ENCODE peak calls at places on chromosome X, in seven cellular contexts. P, I, X, C, O, Z and F are unnamed samples.

GRCh38 chrX:103477496-103477895 is 41.8 kb downstream of the RAB40A start:
- DNase-seq in I (peak), C (no peak), Z (no peak), P (no peak), X (no peak), O (no peak), F (no peak)

GRCh38 chrX:23403849-23404248 is 69.2 kb downstream of the PTCHD1 start:
- DNase-seq in X (no peak), I (peak), P (no peak), O (no peak), Z (peak), C (no peak), F (no peak)

GRCh38 chrX:77493677-77494553 is 46.7 kb downstream of the FGF16 start:
- DNase-seq in C (no peak), P (no peak), X (no peak), I (peak), O (no peak), Z (peak), F (no peak)

GRCh38 chrX:27555514-27555913 is 34.6 kb upstream of the DCAF8L2 start:
- DNase-seq in O (no peak), C (peak), P (no peak), I (no peak), X (no peak), Z (peak), F (no peak)

GRCh38 chrX:39821011-39821708 is 276.6 kb downstream of the BCOR start:
- DNase-seq in O (peak), Z (peak), C (peak), I (peak), P (peak), X (no peak), F (no peak)

GRCh38 chrX:136168929-136169735 is 21.8 kb downstream of the FHL1 start:
- DNase-seq in Z (peak), I (peak), X (peak), P (no peak), O (no peak), C (peak), F (peak)

GRCh38 chrX:151030845-151031244 is 47.7 kb downstream of the HMGB3 start:
- DNase-seq in C (no peak), Z (no peak), X (no peak), P (no peak), I (no peak), O (no peak), F (no peak)

GRCh38 chrX:80412042-80412441 is 8.2 kb upstream of the TENT5D start:
- DNase-seq in I (no peak), C (no peak), P (no peak), O (no peak), Z (no peak), X (no peak), F (no peak)

GRCh38 chrX:38701073-38701472 is 100.2 kb upstream of the MID1IP1 start:
- DNase-seq in C (no peak), P (no peak), O (no peak), Z (no peak), X (no peak), I (no peak), F (no peak)

GRCh38 chrX:15269618-15270521 is at the start of gene ASB9:
- DNase-seq in I (peak), Z (peak), O (no peak), X (no peak), C (peak), P (no peak), F (no peak)

GRCh38 chrX:63506320-63506719 is 155.2 kb upstream of the SPIN4 start:
- DNase-seq in Z (no peak), O (no peak), I (peak), X (no peak), P (peak), C (peak), F (no peak)

GRCh38 chrX:49838374-49838773 is 9.3 kb downstream of the PAGE4 start:
- DNase-seq in C (peak), X (no peak), Z (peak), O (no peak), P (peak), I (peak), F (no peak)

GRCh38 chrX:105136786-105137185 is 83.7 kb downstream of the TEX13A start:
- DNase-seq in I (peak), C (peak), X (no peak), O (no peak), Z (no peak), P (no peak), F (no peak)

GRCh38 chrX:100417671-100418070 is 7.6 kb upstream of the PCDH19 start:
- DNase-seq in O (no peak), Z (no peak), X (no peak), I (no peak), P (no peak), C (no peak), F (no peak)

GRCh38 chrX:154779261-154779660 is 16.6 kb downstream of the DKC1 start:
- DNase-seq in O (no peak), C (no peak), X (no peak), I (peak), Z (no peak), P (no peak), F (no peak)

GRCh38 chrX:17859609-17860178 is 1.4 kb downstream of the RAI2 start:
- DNase-seq in I (no peak), P (no peak), C (no peak), X (no peak), O (no peak), Z (no peak), F (no peak)

GRCh38 chrX:154412468-154412867 is 1.1 kb downstream of the TAFAZZIN start:
- DNase-seq in C (no peak), X (no peak), P (peak), I (peak), Z (peak), O (peak), F (peak)

GRCh38 chrX:40145670-40146470 is 48.1 kb upstream of the BCOR start:
- DNase-seq in X (no peak), Z (no peak), C (no peak), P (peak), O (no peak), I (peak), F (no peak)

GRCh38 chrX:134908235-134908834 is 82.5 kb upstream of the SMIM10 start:
- DNase-seq in P (no peak), I (peak), C (no peak), O (no peak), Z (peak), X (no peak), F (no peak)

GRCh38 chrX:27086221-27086620 is 376.9 kb downstream of the PPP4R3C start:
- DNase-seq in X (no peak), I (no peak), Z (no peak), P (no peak), O (no peak), C (no peak), F (no peak)

GRCh38 chrX:150212672-150213480 is 150.2 kb upstream of the MAMLD1 start:
- DNase-seq in P (no peak), X (no peak), O (peak), C (no peak), Z (no peak), I (peak), F (no peak)

GRCh38 chrX:123167621-123168020 is 16.5 kb upstream of the GRIA3 start:
- DNase-seq in O (no peak), X (no peak), C (no peak), Z (no peak), I (peak), P (no peak), F (no peak)

GRCh38 chrX:102063445-102064074 is 61.9 kb upstream of the TCEAL2 start:
- DNase-seq in P (no peak), C (no peak), I (no peak), Z (no peak), O (no peak), X (no peak), F (no peak)

GRCh38 chrX:38561126-38561868 is at the start of gene TSPAN7:
- DNase-seq in X (no peak), O (peak), C (peak), I (peak), Z (peak), P (peak), F (peak)

GRCh38 chrX:133670394-133670793 is 255.1 kb upstream of the GPC4 start:
- DNase-seq in O (no peak), X (no peak), I (peak), Z (no peak), C (peak), P (peak), F (no peak)

GRCh38 chrX:40871385-40872082 is 136.2 kb upstream of the MED14 start:
- DNase-seq in C (no peak), I (peak), X (no peak), P (no peak), Z (no peak), O (no peak), F (no peak)

GRCh38 chrX:95427389-95427788 is 1257.3 kb upstream of the DIAPH2 start:
- DNase-seq in X (no peak), P (no peak), Z (no peak), O (no peak), I (peak), C (peak), F (no peak)

GRCh38 chrX:103615781-103616180 is 8.0 kb downstream of the TCEAL3 start:
- DNase-seq in Z (no peak), I (peak), X (no peak), P (no peak), O (no peak), C (no peak), F (no peak)

GRCh38 chrX:137194164-137194563 is 160.4 kb upstream of the GPR101 start:
- DNase-seq in P (peak), I (no peak), O (no peak), C (no peak), Z (peak), X (no peak), F (no peak)

DNA sequence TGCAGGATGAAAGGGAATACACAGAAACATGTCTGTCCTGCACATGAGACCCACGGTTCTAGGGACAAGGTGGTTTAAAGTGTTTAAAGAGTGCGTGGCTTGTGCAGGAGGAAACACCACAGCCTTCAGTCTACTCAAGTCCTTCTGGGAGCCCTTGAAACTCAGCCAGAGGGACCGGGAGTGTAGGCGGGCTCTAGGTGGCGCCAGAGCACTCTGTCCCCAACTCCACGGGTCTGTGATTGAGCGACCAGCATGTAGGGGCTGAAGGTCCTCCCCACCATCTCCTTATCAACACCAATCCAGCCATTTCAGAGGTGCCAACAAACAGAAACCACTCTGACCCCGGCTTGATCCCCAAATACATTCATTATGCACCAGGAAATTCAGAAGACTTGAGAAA is 82.0 kb upstream of the CLDN34 start:
- DNase-seq in Z (peak), X (no peak), C (peak), I (peak), O (peak), P (peak), F (peak)
- TF ChIP-seq CTCF in Z (peak), X (peak), C (peak), I (peak), O (peak), P (peak), F (peak)

GRCh38 chrX:119942831-119943184 is 743 bp downstream of the NKAP start:
- DNase-seq in P (no peak), I (no peak), C (peak), O (no peak), X (no peak), Z (no peak), F (no peak)

GRCh38 chrX:119943185-119943988 is at the start of gene NKAP:
- DNase-seq in X (peak), I (peak), Z (peak), O (peak), C (peak), P (peak), F (peak)

GRCh38 chrX:119945481-119945880 is 1.9 kb upstream of the NKAP start:
- DNase-seq in Z (no peak), X (no peak), P (no peak), O (no peak), I (no peak), C (no peak), F (no peak)

GRCh38 chrX:119954374-119954773 is 10.8 kb upstream of the NKAP start:
- DNase-seq in I (no peak), P (no peak), X (no peak), O (no peak), C (no peak), Z (no peak), F (no peak)

GRCh38 chrX:119948381-119948780 is 4.8 kb upstream of the NKAP start:
- DNase-seq in C (no peak), P (no peak), O (no peak), Z (no peak), I (no peak), X (no peak), F (no peak)
- TF ChIP-seq CTCF in C (no peak), P (no peak), O (no peak), Z (peak), I (no peak), X (no peak), F (no peak)

GRCh38 chrX:65985922-65986588 is 53.8 kb downstream of the VSIG4 start:
- DNase-seq in X (no peak), O (peak), P (peak), Z (no peak), C (peak), I (peak), F (no peak)
- TF ChIP-seq CTCF in X (peak), O (peak), P (peak), Z (peak), C (peak), I (peak), F (peak)

GRCh38 chrX:68944211-68944610 is 115.4 kb downstream of the EFNB1 start:
- DNase-seq in Z (no peak), O (peak), X (no peak), C (no peak), I (no peak), P (no peak), F (no peak)

GRCh38 chrX:68945603-68946228 is 116.9 kb downstream of the EFNB1 start:
- DNase-seq in X (no peak), P (no peak), C (peak), I (peak), Z (peak), O (peak), F (no peak)

GRCh38 chrX:68945081-68945602 is 116.3 kb downstream of the EFNB1 start:
- DNase-seq in Z (no peak), C (no peak), X (no peak), I (no peak), P (no peak), O (peak), F (no peak)

GRCh38 chrX:68942797-68943196 is 114.0 kb downstream of the EFNB1 start:
- DNase-seq in C (no peak), I (no peak), O (no peak), X (no peak), Z (no peak), P (no peak), F (no peak)

GRCh38 chrX:68947882-68948605 is 119.2 kb downstream of the EFNB1 start:
- DNase-seq in X (no peak), Z (peak), O (peak), P (no peak), C (no peak), I (peak), F (no peak)
- TF ChIP-seq CTCF in X (no peak), Z (peak), O (no peak), P (no peak), C (no peak), I (no peak), F (no peak)

GRCh38 chrX:72317139-72317538 is 11.4 kb upstream of the CITED1 start:
- DNase-seq in O (no peak), Z (no peak), P (no peak), I (no peak), C (no peak), X (no peak), F (no peak)

GRCh38 chrX:72316408-72317079 is 10.8 kb upstream of the CITED1 start:
- DNase-seq in Z (no peak), C (no peak), X (no peak), O (no peak), I (no peak), P (no peak), F (no peak)

GRCh38 chrX:72314242-72314641 is 8.5 kb upstream of the CITED1 start:
- DNase-seq in I (no peak), Z (no peak), X (no peak), C (no peak), O (no peak), P (no peak), F (no peak)

GRCh38 chrX:72313757-72314156 is 8.0 kb upstream of the CITED1 start:
- DNase-seq in O (no peak), Z (no peak), I (no peak), P (no peak), X (no peak), C (no peak), F (no peak)

GRCh38 chrX:72314881-72315280 is 9.2 kb upstream of the CITED1 start:
- DNase-seq in I (no peak), O (no peak), C (no peak), X (no peak), Z (no peak), P (no peak), F (no peak)
- TF ChIP-seq CTCF in I (no peak), O (no peak), C (no peak), X (no peak), Z (no peak), P (no peak), F (no peak)

DNA sequence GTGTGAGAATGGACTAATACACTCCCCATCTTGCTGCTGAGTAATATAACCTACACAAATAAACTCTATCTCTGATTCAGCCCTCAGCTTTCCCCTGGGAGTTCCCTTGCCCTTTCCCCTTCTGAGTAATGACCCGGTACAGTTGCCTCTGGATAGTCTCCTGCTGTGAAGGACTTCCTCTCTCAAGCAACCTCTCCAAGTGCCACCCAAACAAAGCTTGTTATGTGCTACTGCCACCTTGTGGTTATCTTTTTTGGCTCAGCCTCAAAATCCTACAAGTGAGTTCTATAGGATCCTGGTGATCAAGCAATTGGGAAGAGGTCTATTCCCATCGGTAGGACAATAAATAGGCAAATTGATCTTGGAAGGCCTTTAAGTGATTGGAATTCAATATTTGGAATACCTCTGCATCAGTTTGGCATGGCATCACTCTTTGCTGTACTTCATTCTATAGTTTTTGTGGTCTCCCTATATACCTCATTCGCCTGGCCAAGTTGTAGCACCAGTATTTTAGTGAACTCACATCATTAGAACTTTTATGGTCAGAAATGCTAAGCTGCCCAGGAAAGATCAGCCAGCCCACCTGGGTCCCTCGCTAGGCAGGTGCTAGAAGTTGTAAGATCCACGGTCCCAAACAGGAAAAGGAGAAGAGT is 40.1 kb downstream of the ZCCHC13 start:
- DNase-seq in C (peak), X (peak), P (peak), O (no peak), I (peak), Z (peak), F (peak)
- TF ChIP-seq CTCF in C (peak), X (peak), P (peak), O (peak), I (peak), Z (peak), F (peak)

DNA sequence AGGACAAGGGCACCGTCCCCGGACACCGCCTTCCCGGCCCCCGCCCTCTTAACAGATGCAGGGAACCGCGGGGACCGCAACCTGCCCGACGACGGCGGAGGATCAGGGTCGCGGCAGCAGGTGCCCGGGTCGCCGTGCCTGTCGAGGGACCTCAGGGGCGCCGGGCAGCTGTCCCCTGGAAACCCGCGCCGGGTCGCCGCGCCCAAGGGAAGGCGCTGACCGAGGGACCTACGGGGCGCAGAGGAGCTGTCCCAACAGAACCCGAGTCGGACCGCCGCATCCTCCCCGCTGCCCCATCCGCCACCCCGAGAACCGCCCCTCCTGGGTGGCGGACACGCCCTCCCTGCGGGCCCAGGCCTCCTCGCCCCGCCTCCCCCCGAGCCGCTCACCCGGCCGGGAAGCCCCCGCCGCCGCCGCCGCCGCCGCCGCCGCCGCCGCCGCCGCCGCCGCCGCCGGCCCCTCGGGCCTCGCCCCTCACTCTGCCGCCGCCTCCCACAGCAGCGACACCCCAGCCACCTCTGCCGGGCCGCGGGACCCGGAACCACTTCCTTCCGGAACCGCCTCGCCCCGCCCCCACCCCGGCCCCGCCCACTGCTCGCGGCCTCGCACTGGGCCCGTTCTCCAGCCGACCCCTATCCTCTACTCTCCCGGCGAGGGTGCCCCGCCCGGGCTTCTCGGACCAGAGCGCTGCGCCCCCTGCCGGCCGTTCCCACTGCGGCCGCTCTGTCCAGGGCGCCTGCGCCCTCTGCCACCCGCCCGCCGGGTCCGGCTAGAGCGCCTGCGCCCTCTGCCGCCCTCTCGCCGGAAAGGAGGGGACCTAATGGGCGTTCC is at the start of gene BCLAF3:
- DNase-seq in C (peak), X (peak), P (peak), I (peak), Z (peak), O (peak), F (peak)
- TF ChIP-seq CTCF in C (peak), X (peak), P (peak), I (peak), Z (peak), O (peak), F (peak)

DNA sequence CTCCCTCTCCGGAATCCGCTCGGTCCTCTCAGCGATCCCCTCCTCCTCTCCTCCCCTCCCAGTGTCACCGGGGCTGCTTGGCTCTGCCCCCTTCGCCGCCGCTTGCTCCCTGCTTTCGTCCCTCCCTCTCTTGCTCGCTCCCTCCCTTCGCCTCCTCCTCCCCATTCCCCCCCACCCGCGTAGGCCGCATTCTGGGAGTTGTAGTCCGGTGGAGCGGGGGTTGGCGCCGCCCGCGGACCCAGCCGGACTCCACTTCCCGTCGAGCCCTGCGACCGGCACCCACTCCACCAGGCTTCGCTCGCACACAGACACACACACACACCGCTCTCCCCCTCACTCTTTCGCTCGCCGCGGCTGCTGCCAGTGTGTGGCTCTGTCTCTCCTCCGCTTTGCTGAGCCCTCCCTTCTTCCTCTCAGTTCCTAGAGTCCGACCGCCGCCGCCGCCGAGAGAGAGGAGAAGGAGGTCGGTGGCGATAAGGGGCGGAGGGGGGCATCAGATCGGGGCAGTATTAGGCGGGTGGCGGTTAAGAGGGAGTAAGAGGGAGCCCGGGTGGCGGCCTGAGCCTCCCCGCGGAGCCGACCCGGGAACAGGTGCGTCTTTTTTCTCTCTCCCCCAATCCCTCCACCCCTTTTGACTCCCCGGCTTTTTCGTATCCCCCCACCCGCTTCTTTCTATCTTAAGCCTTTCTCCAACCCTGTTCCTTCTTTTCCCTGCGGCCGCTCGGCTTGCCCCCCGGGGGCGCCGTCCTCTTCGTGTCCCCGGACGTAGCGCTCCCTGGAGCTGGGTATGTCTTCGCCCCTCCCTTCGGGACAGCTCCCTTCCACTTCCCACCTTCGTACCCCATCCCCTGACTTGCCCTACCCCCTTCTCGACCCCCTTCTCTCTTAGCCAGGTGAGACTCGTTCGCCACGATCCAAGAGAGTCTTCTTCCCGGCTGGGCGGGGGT is at the start of gene BCORL1:
- DNase-seq in C (peak), Z (peak), O (peak), I (peak), X (peak), P (peak), F (peak)
- TF ChIP-seq CTCF in C (no peak), Z (no peak), O (no peak), I (no peak), X (no peak), P (no peak), F (no peak)